ENCODE peak calls at places on chromosomes 1 and 21, in eight cellular contexts. One of them, this sample, is unnamed. For H3K4me1, the result is how much of the 10 kb centered on the place peaks cover.

GRCh38 chr1:22778842-22779520 is 68.3 kb downstream of the EPHB2 start:
- DNase-seq in prostate gland: no peak
- DNase-seq in K562: no peak
- DNase-seq in spleen: no peak
- DNase-seq in Panc1: no peak
- DNase-seq in stomach: no peak
- DNase-seq in breast epithelium: no peak
- DNase-seq in GM23338: no peak
- DNase-seq in this sample: no peak

GRCh38 chr1:27349784-27350672 is 8.2 kb downstream of the SYTL1 start:
- DNase-seq in Panc1: no peak
- DNase-seq in prostate gland: peak
- DNase-seq in K562: no peak
- DNase-seq in breast epithelium: peak
- DNase-seq in stomach: peak
- DNase-seq in spleen: peak
- DNase-seq in GM23338: peak
- DNase-seq in this sample: no peak

GRCh38 chr1:94713472-94714141 is 106.5 kb upstream of the SLC44A3 start:
- DNase-seq in prostate gland: peak
- DNase-seq in GM23338: peak
- DNase-seq in Panc1: no peak
- DNase-seq in breast epithelium: peak
- DNase-seq in stomach: peak
- DNase-seq in K562: peak
- DNase-seq in spleen: peak
- DNase-seq in this sample: no peak

GRCh38 chr1:154812911-154813816 is 56.9 kb downstream of the KCNN3 start:
- DNase-seq in K562: no peak
- DNase-seq in prostate gland: peak
- DNase-seq in Panc1: no peak
- DNase-seq in stomach: no peak
- DNase-seq in GM23338: peak
- DNase-seq in spleen: no peak
- DNase-seq in breast epithelium: peak
- DNase-seq in this sample: no peak

GRCh38 chr1:1425753-1426495 is 4.8 kb upstream of the ANKRD65 start:
- DNase-seq in breast epithelium: no peak
- DNase-seq in prostate gland: no peak
- DNase-seq in spleen: peak
- DNase-seq in K562: no peak
- DNase-seq in stomach: no peak
- DNase-seq in GM23338: peak
- DNase-seq in Panc1: no peak
- DNase-seq in this sample: no peak

GRCh38 chr1:99482750-99483149 is 163.2 kb upstream of the PALMD start:
- DNase-seq in stomach: no peak
- DNase-seq in K562: no peak
- DNase-seq in prostate gland: no peak
- DNase-seq in GM23338: no peak
- DNase-seq in spleen: no peak
- DNase-seq in breast epithelium: no peak
- DNase-seq in Panc1: no peak
- DNase-seq in this sample: no peak

GRCh38 chr1:26697978-26698849 is 2.4 kb downstream of the ARID1A start:
- DNase-seq in stomach: peak
- DNase-seq in spleen: peak
- DNase-seq in K562: peak
- DNase-seq in Panc1: peak
- DNase-seq in GM23338: peak
- DNase-seq in prostate gland: peak
- DNase-seq in breast epithelium: peak
- DNase-seq in this sample: no peak

GRCh38 chr1:228332797-228333738 is 73.6 kb downstream of the TRIM11 start:
- DNase-seq in prostate gland: no peak
- DNase-seq in spleen: no peak
- DNase-seq in K562: no peak
- DNase-seq in Panc1: no peak
- DNase-seq in stomach: peak
- DNase-seq in GM23338: no peak
- DNase-seq in breast epithelium: no peak
- DNase-seq in this sample: no peak

GRCh38 chr1:168421399-168422004 is 122.3 kb downstream of the XCL2 start:
- DNase-seq in GM23338: no peak
- DNase-seq in breast epithelium: no peak
- DNase-seq in Panc1: no peak
- DNase-seq in stomach: no peak
- DNase-seq in prostate gland: no peak
- DNase-seq in spleen: no peak
- DNase-seq in K562: no peak
- DNase-seq in this sample: no peak

GRCh38 chr1:169105087-169105433 is 1.4 kb upstream of the ATP1B1 start:
- DNase-seq in Panc1: no peak
- DNase-seq in GM23338: no peak
- DNase-seq in prostate gland: no peak
- DNase-seq in K562: no peak
- DNase-seq in stomach: no peak
- DNase-seq in spleen: no peak
- DNase-seq in breast epithelium: no peak
- DNase-seq in this sample: no peak

GRCh38 chr1:12409676-12410075 is 179.8 kb downstream of the VPS13D start:
- DNase-seq in Panc1: no peak
- DNase-seq in K562: peak
- DNase-seq in spleen: no peak
- DNase-seq in GM23338: no peak
- DNase-seq in breast epithelium: no peak
- DNase-seq in stomach: no peak
- DNase-seq in prostate gland: peak
- DNase-seq in this sample: no peak

GRCh38 chr21:34846601-34847112 is 177.9 kb downstream of the CLIC6 start:
- DNase-seq in stomach: no peak
- DNase-seq in GM23338: no peak
- DNase-seq in spleen: no peak
- DNase-seq in prostate gland: no peak
- DNase-seq in Panc1: no peak
- DNase-seq in breast epithelium: no peak
- DNase-seq in K562: no peak
- DNase-seq in this sample: no peak

GRCh38 chr1:72284398-72285073 is 2.2 kb upstream of the NEGR1 start:
- DNase-seq in breast epithelium: no peak
- DNase-seq in K562: no peak
- DNase-seq in Panc1: peak
- DNase-seq in spleen: peak
- DNase-seq in stomach: no peak
- DNase-seq in prostate gland: peak
- DNase-seq in GM23338: peak
- DNase-seq in this sample: no peak

GRCh38 chr1:53602376-53602775 is 136.6 kb downstream of the GLIS1 start:
- DNase-seq in Panc1: no peak
- DNase-seq in spleen: peak
- DNase-seq in GM23338: no peak
- DNase-seq in breast epithelium: no peak
- DNase-seq in prostate gland: no peak
- DNase-seq in K562: no peak
- DNase-seq in stomach: no peak
- DNase-seq in this sample: no peak

GRCh38 chr1:2067981-2068380 is 17.8 kb downstream of the PRKCZ start:
- DNase-seq in prostate gland: no peak
- DNase-seq in stomach: no peak
- DNase-seq in spleen: no peak
- DNase-seq in GM23338: no peak
- DNase-seq in K562: no peak
- DNase-seq in Panc1: no peak
- DNase-seq in breast epithelium: no peak
- DNase-seq in this sample: no peak

GRCh38 chr21:42725416-42725930 is 72.1 kb downstream of the PDE9A start:
- DNase-seq in stomach: peak
- DNase-seq in prostate gland: no peak
- DNase-seq in spleen: no peak
- DNase-seq in breast epithelium: no peak
- DNase-seq in GM23338: no peak
- DNase-seq in Panc1: no peak
- DNase-seq in K562: no peak
- DNase-seq in this sample: no peak

GRCh38 chr21:42753804-42754203 is 100.4 kb downstream of the PDE9A start:
- DNase-seq in Panc1: no peak
- DNase-seq in prostate gland: no peak
- DNase-seq in breast epithelium: no peak
- DNase-seq in K562: no peak
- DNase-seq in spleen: peak
- DNase-seq in stomach: no peak
- DNase-seq in GM23338: no peak
- DNase-seq in this sample: no peak

GRCh38 chr1:219350172-219350571 is 176.5 kb downstream of the LYPLAL1 start:
- DNase-seq in breast epithelium: no peak
- DNase-seq in prostate gland: no peak
- DNase-seq in spleen: no peak
- DNase-seq in Panc1: no peak
- DNase-seq in GM23338: no peak
- DNase-seq in stomach: no peak
- DNase-seq in K562: no peak
- DNase-seq in this sample: no peak

GRCh38 chr1:35646043-35646442 is 4.7 kb upstream of the PSMB2 start:
- DNase-seq in stomach: no peak
- DNase-seq in spleen: no peak
- DNase-seq in breast epithelium: no peak
- DNase-seq in K562: peak
- DNase-seq in GM23338: peak
- DNase-seq in prostate gland: no peak
- DNase-seq in Panc1: no peak
- DNase-seq in this sample: no peak

GRCh38 chr1:202160377-202160940 is at the start of gene PTPN7:
- DNase-seq in K562: peak
- DNase-seq in spleen: peak
- DNase-seq in Panc1: no peak
- DNase-seq in GM23338: no peak
- DNase-seq in prostate gland: no peak
- DNase-seq in breast epithelium: no peak
- DNase-seq in stomach: peak
- DNase-seq in this sample: no peak

GRCh38 chr21:29867796-29868195 is 72.0 kb downstream of the GRIK1 start:
- DNase-seq in breast epithelium: no peak
- DNase-seq in spleen: no peak
- DNase-seq in Panc1: no peak
- DNase-seq in K562: no peak
- DNase-seq in prostate gland: no peak
- DNase-seq in stomach: no peak
- DNase-seq in GM23338: no peak
- DNase-seq in this sample: no peak

GRCh38 chr1:179077396-179077795 is 4.5 kb upstream of the TOR3A start:
- DNase-seq in spleen: no peak
- DNase-seq in GM23338: no peak
- DNase-seq in Panc1: no peak
- DNase-seq in stomach: no peak
- DNase-seq in breast epithelium: no peak
- DNase-seq in K562: no peak
- DNase-seq in prostate gland: no peak
- DNase-seq in this sample: no peak

GRCh38 chr1:174726167-174726879 is 273.4 kb upstream of the CACYBP start:
- DNase-seq in breast epithelium: no peak
- DNase-seq in prostate gland: no peak
- DNase-seq in Panc1: no peak
- DNase-seq in K562: peak
- DNase-seq in spleen: no peak
- DNase-seq in stomach: no peak
- DNase-seq in GM23338: peak
- DNase-seq in this sample: no peak

GRCh38 chr1:149915429-149916192 is 2.0 kb downstream of the SV2A start:
- DNase-seq in prostate gland: no peak
- DNase-seq in breast epithelium: no peak
- DNase-seq in Panc1: no peak
- DNase-seq in K562: peak
- DNase-seq in GM23338: no peak
- DNase-seq in spleen: no peak
- DNase-seq in stomach: no peak
- DNase-seq in this sample: no peak

GRCh38 chr1:172544481-172545104 is 11.6 kb downstream of the SUCO start:
- DNase-seq in Panc1: no peak
- DNase-seq in GM23338: no peak
- DNase-seq in breast epithelium: no peak
- DNase-seq in prostate gland: no peak
- DNase-seq in spleen: no peak
- DNase-seq in stomach: no peak
- DNase-seq in K562: no peak
- DNase-seq in this sample: no peak
- TF ChIP-seq POLR2AphosphoS5 in Panc1: no peak
- TF ChIP-seq POLR2AphosphoS5 in GM23338: no peak
- TF ChIP-seq POLR2AphosphoS5 in breast epithelium: no peak
- TF ChIP-seq POLR2AphosphoS5 in prostate gland: no peak
- TF ChIP-seq POLR2AphosphoS5 in spleen: no peak
- TF ChIP-seq POLR2AphosphoS5 in stomach: no peak
- TF ChIP-seq POLR2AphosphoS5 in K562: no peak
- TF ChIP-seq POLR2AphosphoS5 in this sample: no peak

GRCh38 chr1:107912614-107913013 is 52.4 kb downstream of the VAV3 start:
- DNase-seq in prostate gland: no peak
- DNase-seq in K562: no peak
- DNase-seq in stomach: no peak
- DNase-seq in Panc1: no peak
- DNase-seq in spleen: no peak
- DNase-seq in breast epithelium: no peak
- DNase-seq in GM23338: no peak
- DNase-seq in this sample: no peak

GRCh38 chr1:107919953-107920352 is 45.0 kb downstream of the VAV3 start:
- DNase-seq in breast epithelium: no peak
- DNase-seq in K562: no peak
- DNase-seq in prostate gland: no peak
- DNase-seq in GM23338: no peak
- DNase-seq in spleen: no peak
- DNase-seq in stomach: no peak
- DNase-seq in Panc1: no peak
- DNase-seq in this sample: no peak

GRCh38 chr1:107914144-107914543 is 50.8 kb downstream of the VAV3 start:
- DNase-seq in spleen: no peak
- DNase-seq in Panc1: no peak
- DNase-seq in prostate gland: no peak
- DNase-seq in stomach: peak
- DNase-seq in GM23338: no peak
- DNase-seq in K562: no peak
- DNase-seq in breast epithelium: no peak
- DNase-seq in this sample: no peak
- H3K4me3 ChIP-seq in spleen: no peak
- H3K4me3 ChIP-seq in Panc1: no peak
- H3K4me3 ChIP-seq in prostate gland: no peak
- H3K4me3 ChIP-seq in stomach: no peak
- H3K4me3 ChIP-seq in GM23338: no peak
- H3K4me3 ChIP-seq in K562: no peak
- H3K4me3 ChIP-seq in breast epithelium: no peak
- H3K4me3 ChIP-seq in this sample: no peak

GRCh38 chr1:203306089-203306969 is 1.0 kb downstream of the BTG2 start:
- DNase-seq in breast epithelium: peak
- DNase-seq in prostate gland: peak
- DNase-seq in K562: peak
- DNase-seq in spleen: peak
- DNase-seq in GM23338: no peak
- DNase-seq in stomach: peak
- DNase-seq in Panc1: no peak
- DNase-seq in this sample: no peak
- H3K4me1 ChIP-seq in breast epithelium: under half
- H3K4me1 ChIP-seq in prostate gland: under half
- H3K4me1 ChIP-seq in K562: half or more
- H3K4me1 ChIP-seq in spleen: half or more
- H3K4me1 ChIP-seq in GM23338: under half
- H3K4me1 ChIP-seq in stomach: half or more
- H3K4me1 ChIP-seq in Panc1: under half
- H3K4me1 ChIP-seq in this sample: under half

GRCh38 chr1:46132529-46133180 is at the start of gene PIK3R3:
- DNase-seq in K562: peak
- DNase-seq in GM23338: peak
- DNase-seq in prostate gland: peak
- DNase-seq in Panc1: peak
- DNase-seq in breast epithelium: peak
- DNase-seq in stomach: peak
- DNase-seq in spleen: peak
- DNase-seq in this sample: peak
- TF ChIP-seq POLR2AphosphoS5 in K562: peak
- TF ChIP-seq POLR2AphosphoS5 in GM23338: peak
- TF ChIP-seq POLR2AphosphoS5 in prostate gland: peak
- TF ChIP-seq POLR2AphosphoS5 in Panc1: peak
- TF ChIP-seq POLR2AphosphoS5 in breast epithelium: peak
- TF ChIP-seq POLR2AphosphoS5 in stomach: peak
- TF ChIP-seq POLR2AphosphoS5 in spleen: peak
- TF ChIP-seq POLR2AphosphoS5 in this sample: peak